ENCODE peak calls at places on chromosomes 1 and 21, in five cellular contexts. Y is trophoblast cell; L is right lobe of liver; N is stimulated activated CD4-positive, alpha-beta T cell treated with anti-CD3 and anti-CD28 coated beads, Interleukin-15, amount 100 ng/mL, for 1 hour; E is Caki2. F is an unnamed sample.

GRCh38 chr1:225881081-225882007 is 836 bp downstream of the TMEM63A start:
- DNase-seq in L (peak), E (no peak), Y (no peak), N (no peak), F (peak)

GRCh38 chr21:21232320-21232719 is 234.1 kb downstream of the NCAM2 start:
- DNase-seq in L (no peak), E (no peak), Y (no peak), N (no peak), F (peak)

GRCh38 chr1:228210076-228210651 is 2.3 kb downstream of the OBSCN start:
- DNase-seq in L (no peak), E (peak), N (no peak), Y (no peak), F (no peak)

GRCh38 chr1:6445062-6445763 is 20.6 kb downstream of the ESPN start:
- DNase-seq in E (no peak), L (peak), N (no peak), Y (no peak), F (no peak)

GRCh38 chr1:107991371-107992066 is 26.5 kb upstream of the VAV3 start:
- DNase-seq in E (no peak), L (no peak), N (no peak), Y (peak), F (peak)

GRCh38 chr1:224433041-224433670 is 1.4 kb downstream of the WDR26 start:
- DNase-seq in N (no peak), L (peak), Y (no peak), E (peak), F (no peak)

GRCh38 chr1:2441746-2442145 is 29.4 kb upstream of the PEX10 start:
- DNase-seq in E (no peak), N (no peak), L (no peak), Y (peak), F (no peak)

GRCh38 chr1:73401666-73402065 is 796.3 kb downstream of the LRRIQ3 start:
- DNase-seq in E (no peak), Y (no peak), N (no peak), L (no peak), F (no peak)

GRCh38 chr1:3029991-3030662 is 8.9 kb downstream of the ACTRT2 start:
- DNase-seq in N (no peak), Y (no peak), L (peak), E (no peak), F (no peak)

GRCh38 chr21:25837545-25838263 is 102.9 kb downstream of the GABPA start:
- DNase-seq in Y (no peak), E (peak), L (no peak), N (no peak), F (peak)

GRCh38 chr21:33975548-33976081 is 60.0 kb upstream of the ATP5PO start:
- DNase-seq in Y (peak), L (no peak), N (peak), E (peak), F (peak)

GRCh38 chr1:116966791-116967190 is 34.8 kb upstream of the CD101 start:
- DNase-seq in E (no peak), N (no peak), Y (no peak), L (no peak), F (no peak)

F was measured in foreskin keratinocyte.